ENCODE peak calls at places on chromosomes 12 and 14, in six cellular contexts. G is HCT116; E is A673; B is WERI-Rb-1; Y is CD4-positive, alpha-beta memory T cell; D is lower lobe of right lung. Z is an unnamed sample.

GRCh38 chr12:101619868-101620761 is 25.3 kb downstream of the MYBPC1 start:
- DNase-seq in G (no peak), B (no peak), D (no peak), Y (no peak), E (no peak), Z (no peak)

GRCh38 chr14:101508948-101509729 is 52.2 kb upstream of the DIO3 start:
- DNase-seq in Y (no peak), B (no peak), D (peak; percentile 30), G (no peak), E (no peak), Z (no peak)

GRCh38 chr12:20815573-20815972 is 5.1 kb downstream of the SLCO1B3 start:
- DNase-seq in D (no peak), B (no peak), Y (no peak), G (no peak), E (no peak), Z (no peak)

GRCh38 chr14:56797003-56797568 is 13.2 kb downstream of the OTX2 start:
- DNase-seq in B (peak; percentile 68), E (no peak), D (no peak), G (no peak), Y (no peak), Z (no peak)

GRCh38 chr14:68088463-68088862 is 268.9 kb downstream of the RAD51B start:
- DNase-seq in B (no peak), E (peak; percentile 32), D (no peak), Y (no peak), G (peak; percentile 31), Z (no peak)

GRCh38 chr12:96213869-96214268 is 19.7 kb downstream of the ELK3 start:
- DNase-seq in Y (no peak), E (no peak), G (no peak), B (no peak), D (no peak), Z (no peak)

GRCh38 chr14:74955229-74955999 is at the start of gene PGF:
- DNase-seq in B (peak; percentile 80), E (peak; percentile 77), G (peak; percentile 7), D (peak; percentile 80), Y (peak; percentile 19), Z (no peak)

GRCh38 chr14:88411039-88411438 is 25.6 kb downstream of the SPATA7 start:
- DNase-seq in Y (no peak), G (no peak), D (peak; percentile 47), E (no peak), B (no peak), Z (no peak)

GRCh38 chr12:28583771-28584261 is 393.6 kb downstream of the CCDC91 start:
- DNase-seq in Y (no peak), G (no peak), D (no peak), E (no peak), B (no peak), Z (no peak)

GRCh38 chr12:92467886-92468285 is 234.9 kb upstream of the PLEKHG7 start:
- DNase-seq in Y (no peak), E (no peak), G (no peak), B (no peak), D (no peak), Z (no peak)

GRCh38 chr12:47267571-47267970 is 187.8 kb upstream of the AMIGO2 start:
- DNase-seq in G (no peak), D (no peak), E (no peak), B (no peak), Y (no peak), Z (no peak)

GRCh38 chr14:23361320-23361719 is 3.7 kb downstream of the EFS start:
- DNase-seq in B (no peak), D (no peak), E (no peak), Y (no peak), G (no peak), Z (no peak)

GRCh38 chr12:132998742-132999141 is 12.6 kb downstream of the ZNF26 start:
- DNase-seq in E (no peak), Y (no peak), B (no peak), D (no peak), G (no peak), Z (no peak)
- H3K9me3 ChIP-seq in E (peaks cover 35% of the 10 kb centered on the region), Y (peaks cover 5% of the 10 kb centered on the region), B (peaks cover 9% of the 10 kb centered on the region), D (peaks cover 99% of the 10 kb centered on the region), G (peaks cover 16% of the 10 kb centered on the region), Z (peaks cover 95% of the 10 kb centered on the region)

GRCh38 chr14:19900999-19901398 is 19.4 kb upstream of the OR4K5 start:
- DNase-seq in B (no peak), G (no peak), E (no peak), Y (no peak), D (no peak), Z (no peak)

GRCh38 chr14:19895282-19895681 is 20.3 kb downstream of the OR4K2 start:
- DNase-seq in G (no peak), Y (no peak), D (no peak), B (no peak), E (no peak), Z (no peak)
- H3K9me3 ChIP-seq in G (peaks cover 53% of the 10 kb centered on the region), Y (no peaks in the 10 kb centered on the region), D (peaks cover 46% of the 10 kb centered on the region), B (peaks cover 57% of the 10 kb centered on the region), E (peaks cover 47% of the 10 kb centered on the region), Z (peaks cover 63% of the 10 kb centered on the region)

DNA sequence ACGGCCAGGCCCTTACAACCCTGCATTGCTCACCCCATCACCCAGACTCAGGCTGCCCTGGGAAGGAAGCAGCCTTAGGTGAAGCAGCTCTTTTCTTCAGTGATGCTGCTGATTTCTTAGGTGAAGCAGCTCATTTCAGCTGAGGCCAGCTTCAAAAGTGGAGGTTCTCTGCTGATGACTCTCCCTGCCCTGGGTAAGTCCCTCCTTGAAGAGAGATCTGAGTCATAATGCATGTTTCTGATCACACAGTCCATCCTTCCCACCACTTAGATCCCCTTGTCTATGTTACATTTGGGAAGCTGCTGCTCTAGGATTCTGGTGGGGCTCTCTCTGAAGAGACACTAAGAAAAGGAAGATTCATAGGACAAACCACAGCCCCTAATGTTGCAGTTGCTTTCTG is 17.2 kb upstream of the ZNF140 start:
- DNase-seq in G (no peak), Y (no peak), D (no peak), E (no peak), B (no peak), Z (no peak)
- H3K9me3 ChIP-seq in G (peaks cover 61% of the 10 kb centered on the region), Y (peaks cover 24% of the 10 kb centered on the region), D (peaks cover 99% of the 10 kb centered on the region), E (peaks cover 89% of the 10 kb centered on the region), B (peaks cover 84% of the 10 kb centered on the region), Z (peaks cover 99% of the 10 kb centered on the region)

DNA sequence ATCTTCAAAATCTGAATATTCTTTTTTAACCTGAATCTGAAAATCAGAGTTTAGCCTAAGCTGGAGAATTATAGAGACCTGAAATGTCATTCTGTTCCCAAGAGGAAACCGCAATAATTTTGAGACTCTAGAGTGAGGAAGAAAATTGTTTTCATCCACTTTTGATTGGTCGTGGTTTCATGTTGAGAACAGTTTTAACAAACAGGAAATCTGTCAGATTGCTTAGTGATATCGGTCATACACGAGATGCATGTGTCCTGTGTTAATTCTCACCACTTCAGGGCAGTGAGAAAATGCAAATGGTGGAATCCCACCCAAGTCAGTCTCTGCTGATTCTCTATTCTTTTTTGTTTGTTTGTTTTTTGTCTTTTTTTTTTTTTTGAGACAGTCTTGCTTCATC is 1498.5 kb upstream of the TMEM132C start:
- DNase-seq in Y (peak; percentile 49), D (no peak), G (no peak), B (no peak), E (no peak), Z (no peak)
- H3K9me3 ChIP-seq in Y (no peaks in the 10 kb centered on the region), D (peaks cover 2% of the 10 kb centered on the region), G (peaks cover 3% of the 10 kb centered on the region), B (peaks cover 6% of the 10 kb centered on the region), E (no peaks in the 10 kb centered on the region), Z (peaks cover 12% of the 10 kb centered on the region)

Z was measured in CD4-positive, alpha-beta T cell.